ENCODE peak calls at places on chromosomes 11 and 22, in eight cellular contexts. W, D, S, J, Z, Q, C and Y are unnamed samples. For H3K4me1, the result is how much of the 10 kb centered on the place peaks cover.

GRCh38 chr11:17575431-17576425 is 28.7 kb downstream of the OTOG start:
- DNase-seq in S (no peak), J (no peak), Q (no peak), Z (no peak), D (no peak), W (no peak), C (no peak), Y (no peak)

GRCh38 chr11:103887001-103887680 is 149.3 kb upstream of the DDI1 start:
- DNase-seq in S (no peak), J (no peak), C (no peak), W (no peak), D (no peak), Z (no peak), Q (no peak), Y (no peak)

GRCh38 chr11:12052676-12053605 is 44.5 kb upstream of the DKK3 start:
- DNase-seq in Z (no peak), W (no peak), D (no peak), Q (no peak), J (no peak), S (no peak), C (peak), Y (no peak)

GRCh38 chr11:79007811-79008294 is 433.0 kb downstream of the TENM4 start:
- DNase-seq in W (no peak), Z (no peak), D (no peak), J (no peak), S (no peak), Q (no peak), C (no peak), Y (no peak)

GRCh38 chr11:73265278-73265810 is 6.8 kb upstream of the P2RY6 start:
- DNase-seq in C (no peak), J (no peak), Q (no peak), D (peak), W (no peak), Z (no peak), S (no peak), Y (no peak)

GRCh38 chr11:126561327-126561893 is 205.9 kb downstream of the ST3GAL4 start:
- DNase-seq in W (no peak), J (no peak), D (peak), Q (no peak), C (peak), S (peak), Z (no peak), Y (no peak)

GRCh38 chr22:43236401-43237166 is 49.6 kb upstream of the TTLL12 start:
- DNase-seq in J (no peak), W (no peak), C (no peak), Z (peak), Q (peak), S (peak), D (no peak), Y (no peak)

GRCh38 chr11:116918925-116919653 is 81.7 kb upstream of the APOA1 start:
- DNase-seq in W (no peak), Z (no peak), D (no peak), Q (no peak), C (no peak), S (no peak), J (no peak), Y (no peak)

GRCh38 chr11:24642648-24643047 is 145.8 kb downstream of the LUZP2 start:
- DNase-seq in W (no peak), Q (no peak), D (no peak), J (no peak), S (no peak), Z (no peak), C (no peak), Y (no peak)

GRCh38 chr11:24697722-24698121 is 200.9 kb downstream of the LUZP2 start:
- DNase-seq in Q (no peak), D (peak), J (no peak), C (no peak), Z (no peak), W (no peak), S (no peak), Y (no peak)

GRCh38 chr11:86164106-86164505 is 80.4 kb upstream of the EED start:
- DNase-seq in W (no peak), D (no peak), Z (no peak), C (no peak), Q (no peak), J (no peak), S (no peak), Y (no peak)

GRCh38 chr11:34869425-34869824 is 46.8 kb downstream of the APIP start:
- DNase-seq in S (no peak), D (no peak), Q (no peak), C (peak), W (no peak), J (no peak), Z (no peak), Y (no peak)

GRCh38 chr11:76602431-76602861 is 68.1 kb downstream of the LRRC32 start:
- DNase-seq in J (no peak), Z (no peak), S (peak), Q (no peak), C (no peak), W (no peak), D (no peak), Y (no peak)

GRCh38 chr22:24107668-24108067 is 73.6 kb upstream of the SUSD2 start:
- DNase-seq in D (peak), S (peak), Q (peak), C (no peak), J (peak), W (no peak), Z (peak), Y (peak)

GRCh38 chr11:124873980-124874379 is 8.7 kb downstream of the ROBO3 start:
- DNase-seq in C (no peak), W (no peak), J (no peak), S (no peak), Q (no peak), D (no peak), Z (no peak), Y (no peak)

GRCh38 chr11:112280268-112281126 is 19.8 kb upstream of the PLET1 start:
- DNase-seq in S (peak), W (peak), C (peak), D (peak), J (peak), Q (peak), Z (peak), Y (no peak)

GRCh38 chr11:66136752-66137123 is 66.7 kb downstream of the PACS1 start:
- DNase-seq in S (no peak), D (peak), W (no peak), Q (no peak), J (no peak), C (no peak), Z (no peak), Y (no peak)
- H3K4me3 ChIP-seq in S (no peak), D (no peak), W (no peak), Q (no peak), J (no peak), C (no peak), Z (no peak), Y (no peak)

GRCh38 chr11:27381238-27381666 is 18.2 kb upstream of the CCDC34 start:
- DNase-seq in S (no peak), J (no peak), W (no peak), D (no peak), Q (no peak), Z (no peak), C (no peak), Y (no peak)
- H3K4me1 ChIP-seq in S (under half), J (under half), W (under half), D (under half), Q (under half), Z (under half), C (under half), Y (under half)

GRCh38 chr22:47057916-47058585 is 295.6 kb downstream of the TBC1D22A start:
- DNase-seq in J (no peak), D (no peak), S (no peak), Z (no peak), C (no peak), W (no peak), Q (peak), Y (no peak)
- H3K27ac ChIP-seq in J (no peak), D (no peak), S (no peak), Z (no peak), C (no peak), W (no peak), Q (no peak), Y (no peak)

GRCh38 chr11:7175007-7175406 is 76.7 kb upstream of the SYT9 start:
- DNase-seq in C (no peak), S (no peak), J (no peak), D (no peak), Z (no peak), Q (no peak), W (no peak), Y (no peak)

GRCh38 chr11:7168741-7168990 is 79.9 kb downstream of the RBMXL2 start:
- DNase-seq in Q (no peak), C (no peak), Z (no peak), S (no peak), J (no peak), W (no peak), D (no peak), Y (no peak)

GRCh38 chr11:7167976-7168740 is 79.4 kb downstream of the RBMXL2 start:
- DNase-seq in S (no peak), W (no peak), C (no peak), Z (no peak), D (no peak), Q (no peak), J (no peak), Y (no peak)

GRCh38 chr11:7165911-7166310 is 77.1 kb downstream of the RBMXL2 start:
- DNase-seq in W (no peak), S (no peak), Z (no peak), Q (no peak), C (no peak), J (no peak), D (no peak), Y (no peak)

GRCh38 chr11:7170431-7170830 is 81.3 kb upstream of the SYT9 start:
- DNase-seq in Z (no peak), Q (no peak), S (no peak), J (no peak), D (no peak), W (no peak), C (no peak), Y (no peak)
- H3K4me3 ChIP-seq in Z (no peak), Q (no peak), S (no peak), J (no peak), D (no peak), W (no peak), C (no peak), Y (no peak)

GRCh38 chr11:64161037-64161436 is 4.9 kb downstream of the MACROD1 start:
- DNase-seq in Q (no peak), W (no peak), C (no peak), S (no peak), Z (no peak), D (no peak), J (no peak), Y (no peak)

GRCh38 chr11:64163951-64164350 is 2.0 kb downstream of the MACROD1 start:
- DNase-seq in C (no peak), Q (no peak), D (no peak), W (no peak), S (no peak), Z (no peak), J (no peak), Y (no peak)

GRCh38 chr11:64165482-64165841 is 451 bp downstream of the MACROD1 start:
- DNase-seq in W (no peak), Q (no peak), J (no peak), D (no peak), S (peak), C (no peak), Z (no peak), Y (no peak)

GRCh38 chr11:64165842-64166635 is at the start of gene MACROD1:
- DNase-seq in J (peak), S (peak), W (peak), Z (peak), Q (peak), D (peak), C (peak), Y (peak)

DNA sequence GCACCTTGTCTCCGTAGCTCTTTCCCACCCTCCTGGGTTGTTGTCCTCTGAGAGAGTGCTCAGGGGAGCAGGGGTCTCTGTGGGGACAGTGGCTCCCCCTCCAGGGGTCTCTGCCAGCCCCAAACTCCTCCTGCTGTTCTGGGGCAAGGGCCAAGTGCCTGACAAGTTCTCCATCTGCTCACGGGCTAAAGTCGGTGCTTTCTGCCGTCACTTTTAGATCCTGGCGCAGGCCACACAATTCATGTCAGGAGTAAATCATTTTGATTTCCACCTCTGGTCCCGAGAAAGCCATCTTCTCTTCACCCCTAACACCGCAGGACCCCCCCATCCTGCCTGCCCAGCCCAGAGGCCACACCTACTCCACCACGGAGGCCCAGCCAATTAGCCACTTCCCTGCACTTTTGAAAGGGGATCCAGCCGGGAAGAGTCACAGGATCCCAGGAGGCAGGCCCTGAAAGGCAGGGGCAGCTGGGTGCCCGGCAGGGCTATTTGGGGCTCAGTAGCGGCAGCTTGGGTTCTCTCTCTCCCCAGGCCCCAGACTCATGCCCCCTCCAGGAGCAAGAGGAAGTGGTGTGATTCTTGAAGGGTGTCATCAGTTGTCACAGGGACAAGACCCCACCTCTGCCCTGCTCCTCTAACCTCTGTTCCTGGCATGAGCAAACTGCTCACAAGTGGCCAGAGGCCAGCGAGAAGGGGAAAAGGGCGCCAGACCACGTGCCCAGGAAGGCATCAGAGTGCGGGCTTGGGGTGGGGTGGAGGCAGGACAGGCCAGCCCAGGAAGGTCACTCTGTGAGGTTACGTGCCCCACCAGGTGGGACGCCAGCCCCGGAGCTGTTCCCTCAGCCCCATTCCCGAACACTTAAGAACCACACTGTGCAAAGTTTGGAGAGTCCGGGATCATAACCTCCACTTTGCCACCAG is 1.3 kb downstream of the MACROD1 start:
- DNase-seq in J (no peak), S (peak), Q (no peak), C (no peak), Z (no peak), D (no peak), W (no peak), Y (no peak)
- H3K4me1 ChIP-seq in J (under half), S (under half), Q (under half), C (under half), Z (under half), D (under half), W (under half), Y (under half)

DNA sequence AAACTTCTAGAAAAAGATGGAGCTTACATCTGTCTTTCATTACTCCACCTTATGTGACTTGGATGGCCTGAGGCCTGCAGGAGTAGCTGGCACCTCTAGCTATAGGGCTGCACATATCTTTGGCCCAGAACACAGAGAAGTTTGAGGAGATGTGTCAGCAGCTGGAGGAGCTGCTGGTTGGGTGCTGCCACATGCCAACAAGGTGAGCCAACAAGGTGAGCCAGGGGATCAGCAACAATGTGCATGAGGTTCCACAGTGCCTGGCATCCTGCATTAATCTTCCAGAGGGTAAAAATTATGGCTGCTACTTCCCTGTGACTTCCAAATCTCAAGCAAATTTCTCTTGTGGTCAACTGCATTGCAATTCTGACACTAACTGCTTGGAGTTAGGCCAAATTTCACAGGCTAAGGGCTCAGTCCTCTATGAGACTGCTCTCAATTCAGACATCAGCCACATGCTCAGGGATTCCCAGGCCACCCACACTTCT is 16.0 kb downstream of the RBM7 start:
- DNase-seq in Q (no peak), D (peak), J (no peak), S (no peak), Z (no peak), W (no peak), C (no peak), Y (no peak)
- H3K27ac ChIP-seq in Q (no peak), D (no peak), J (no peak), S (no peak), Z (no peak), W (no peak), C (no peak), Y (no peak)

DNA sequence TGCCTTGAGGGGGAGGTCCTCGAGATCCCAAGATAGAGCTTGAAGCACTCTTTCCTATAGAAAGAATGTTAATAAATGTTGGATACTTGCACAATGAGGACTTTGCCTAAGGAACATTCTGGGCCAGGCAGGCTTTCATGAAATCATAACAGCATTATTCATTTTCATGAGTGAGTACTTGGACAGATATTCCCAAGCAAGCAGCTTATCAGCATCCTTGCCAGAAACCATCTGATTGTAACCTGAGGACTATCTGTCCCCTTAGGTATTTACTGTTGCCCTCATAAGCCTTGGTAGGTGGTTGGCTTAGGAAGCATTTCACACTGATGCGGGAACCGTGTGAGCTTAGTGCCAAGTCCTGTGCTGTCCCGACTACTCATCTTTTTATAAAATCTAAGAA is 22.7 kb downstream of the PANX1 start:
- DNase-seq in Z (no peak), J (no peak), C (no peak), S (no peak), D (peak), Q (no peak), W (no peak), Y (no peak)
- H3K4me3 ChIP-seq in Z (no peak), J (no peak), C (no peak), S (no peak), D (no peak), Q (no peak), W (no peak), Y (no peak)

GRCh38 chr11:129281471-129282268 is 89.5 kb upstream of the ARHGAP32 start:
- DNase-seq in J (no peak), C (no peak), Q (no peak), Z (no peak), S (no peak), W (no peak), D (no peak), Y (no peak)
- H3K4me1 ChIP-seq in J (under half), C (under half), Q (under half), Z (under half), S (under half), W (under half), D (under half), Y (under half)

GRCh38 chr11:71473793-71474080 is 20.7 kb downstream of the NADSYN1 start:
- DNase-seq in Q (no peak), C (no peak), S (no peak), J (no peak), D (no peak), Z (no peak), W (no peak), Y (no peak)

GRCh38 chr11:71476031-71476430 is 23.0 kb downstream of the NADSYN1 start:
- DNase-seq in S (no peak), Q (no peak), Z (no peak), W (no peak), J (no peak), C (no peak), D (no peak), Y (no peak)

GRCh38 chr11:71472941-71473792 is 20.2 kb downstream of the NADSYN1 start:
- DNase-seq in Q (no peak), C (no peak), S (no peak), W (no peak), Z (no peak), D (no peak), J (no peak), Y (no peak)

GRCh38 chr11:71474141-71474770 is 21.3 kb downstream of the NADSYN1 start:
- DNase-seq in S (no peak), W (no peak), C (no peak), J (no peak), Q (no peak), Z (no peak), D (no peak), Y (no peak)

GRCh38 chr11:71474771-71475483 is 21.9 kb downstream of the NADSYN1 start:
- DNase-seq in Z (no peak), Q (no peak), J (no peak), W (no peak), C (no peak), D (no peak), S (no peak), Y (no peak)
- H3K27ac ChIP-seq in Z (no peak), Q (no peak), J (no peak), W (no peak), C (no peak), D (no peak), S (no peak), Y (no peak)